ENCODE peak calls at places on chromosomes 4 and X, in six cellular contexts. R is AG20443; U is non-pigmented ciliary epithelial cell; K is stimulated activated CD8-positive, alpha-beta memory T cell treated with anti-CD3 and anti-CD28 coated beads, Interleukin-15, amount 100 ng/mL, for 4 hours; H is CD8-positive, alpha-beta T cell; C is breast epithelium. I is an unnamed sample.

GRCh38 chrX:19709812-19710518 is 177.4 kb downstream of the SH3KBP1 start:
- DNase-seq in R (peak; percentile 82), U (peak; percentile 70), K (no peak), H (no peak), C (no peak), I (peak; percentile 84)

GRCh38 chrX:57573754-57574153 is 18.1 kb upstream of the ZXDB start:
- DNase-seq in R (peak; percentile 15), U (no peak), K (no peak), H (peak; percentile 16), C (no peak), I (peak; percentile 9)

GRCh38 chr4:84688605-84689004 is 105.7 kb downstream of the CDS1 start:
- DNase-seq in R (no peak), U (no peak), K (no peak), H (no peak), C (no peak), I (no peak)

GRCh38 chr4:98446499-98447375 is 185.6 kb downstream of the RAP1GDS1 start:
- DNase-seq in R (no peak), U (peak; percentile 86), K (peak; percentile 50), H (peak; percentile 65), C (peak; percentile 62), I (peak; percentile 40)

GRCh38 chrX:11458175-11458574 is 165.0 kb downstream of the AMELX start:
- DNase-seq in R (no peak), U (no peak), K (no peak), H (no peak), C (peak; percentile 26), I (peak; percentile 31)

GRCh38 chr4:40481977-40482376 is 146.8 kb downstream of the CHRNA9 start:
- DNase-seq in R (no peak), U (no peak), K (no peak), H (no peak), C (no peak), I (no peak)

GRCh38 chrX:107704181-107704580 is 71.4 kb downstream of the TSC22D3 start:
- DNase-seq in R (no peak), U (no peak), K (no peak), H (no peak), C (no peak), I (no peak)

GRCh38 chrX:19349263-19349662 is 5.5 kb downstream of the PDHA1 start:
- DNase-seq in R (no peak), U (no peak), K (no peak), H (no peak), C (no peak), I (no peak)

GRCh38 chr4:89724716-89725115 is 112.2 kb downstream of the SNCA start:
- DNase-seq in R (no peak), U (peak; percentile 67), K (no peak), H (no peak), C (no peak), I (peak; percentile 18)

GRCh38 chr4:168648929-168649328 is 152.1 kb downstream of the PALLD start:
- DNase-seq in R (peak; percentile 24), U (no peak), K (no peak), H (no peak), C (no peak), I (peak; percentile 56)

GRCh38 chrX:151359931-151360871 is 36.8 kb upstream of the VMA21 start:
- DNase-seq in R (peak; percentile 64), U (no peak), K (no peak), H (peak; percentile 35), C (no peak), I (peak; percentile 27)

GRCh38 chr4:154836513-154836912 is 55.4 kb downstream of the RBM46 start:
- DNase-seq in R (no peak), U (no peak), K (no peak), H (no peak), C (no peak), I (no peak)

GRCh38 chr4:10366628-10367027 is 90.6 kb downstream of the ZNF518B start:
- DNase-seq in R (no peak), U (no peak), K (no peak), H (no peak), C (no peak), I (no peak)

GRCh38 chrX:134172588-134173259 is 64.3 kb upstream of the CCDC160 start:
- DNase-seq in R (peak; percentile 39), U (no peak), K (peak; percentile 26), H (peak; percentile 38), C (no peak), I (peak; percentile 14)

GRCh38 chr4:106502106-106502699 is 133.6 kb upstream of the GIMD1 start:
- DNase-seq in R (peak; percentile 30), U (no peak), K (no peak), H (peak; percentile 15), C (no peak), I (peak; percentile 10)

GRCh38 chr4:88159137-88159725 is 792 bp upstream of the ABCG2 start:
- DNase-seq in R (peak; percentile 32), U (no peak), K (no peak), H (no peak), C (no peak), I (peak; percentile 6)

GRCh38 chr4:84937381-84937977 is 29.0 kb downstream of the WDFY3 start:
- DNase-seq in R (no peak), U (no peak), K (no peak), H (no peak), C (no peak), I (no peak)

GRCh38 chr4:108861339-108861738 is 98.5 kb upstream of the ETNPPL start:
- DNase-seq in R (peak; percentile 40), U (no peak), K (no peak), H (no peak), C (no peak), I (no peak)

GRCh38 chr4:128177376-128177959 is 110.1 kb downstream of the PGRMC2 start:
- DNase-seq in R (no peak), U (no peak), K (no peak), H (no peak), C (no peak), I (no peak)

GRCh38 chrX:64975491-64975890 is 759 bp downstream of the ZC4H2 start:
- DNase-seq in R (peak; percentile 26), U (no peak), K (no peak), H (peak; percentile 13), C (no peak), I (peak; percentile 13)

GRCh38 chr4:52714597-52715254 is 36.5 kb downstream of the ERVMER34-1 start:
- DNase-seq in R (no peak), U (no peak), K (no peak), H (no peak), C (no peak), I (no peak)

GRCh38 chr4:183444149-183444952 is at the start of gene CDKN2AIP:
- DNase-seq in R (peak; percentile 97), U (no peak), K (peak; percentile 84), H (peak; percentile 93), C (peak; percentile 85), I (peak; percentile 94)

GRCh38 chrX:15356444-15356843 is 21.1 kb upstream of the PIGA start:
- DNase-seq in R (peak; percentile 20), U (no peak), K (no peak), H (no peak), C (no peak), I (no peak)

GRCh38 chr4:176013466-176014247 is 52.0 kb upstream of the WDR17 start:
- DNase-seq in R (no peak), U (no peak), K (no peak), H (no peak), C (no peak), I (no peak)

GRCh38 chr4:40918330-40918729 is 168.6 kb downstream of the NSUN7 start:
- DNase-seq in R (peak; percentile 77), U (peak; percentile 40), K (no peak), H (no peak), C (peak; percentile 55), I (peak; percentile 75)

GRCh38 chr4:26484032-26484515 is 6.2 kb downstream of the CCKAR start:
- DNase-seq in R (peak; percentile 56), U (no peak), K (no peak), H (no peak), C (no peak), I (peak; percentile 21)

GRCh38 chrX:10011261-10011931 is 44.2 kb downstream of the CLDN34 start:
- DNase-seq in R (no peak), U (no peak), K (no peak), H (no peak), C (no peak), I (no peak)

GRCh38 chr4:41176357-41176756 is 38.0 kb downstream of the APBB2 start:
- DNase-seq in R (peak; percentile 14), U (no peak), K (no peak), H (no peak), C (no peak), I (peak; percentile 31)

GRCh38 chr4:111066447-111066846 is 443.6 kb upstream of the PITX2 start:
- DNase-seq in R (no peak), U (peak; percentile 40), K (no peak), H (no peak), C (no peak), I (no peak)

I was measured in AG08395.